ENCODE peak calls at places on chromosomes 16 and 17, in five cellular contexts. J, Z, O, C and Q are unnamed samples.
A peak's percentile ranks its signal among the peaks of the same experiment; 100 is the strongest.

GRCh38 chr16:11182381-11182780 is 73.6 kb downstream of the SOCS1 start:
- DNase-seq in O (no peak), Z (no peak), J (no peak), C (no peak), Q (no peak)

GRCh38 chr17:78838574-78839005 is 2.0 kb downstream of the USP36 start:
- DNase-seq in O (peak; percentile 81), J (peak; percentile 52), C (no peak), Z (no peak), Q (no peak)

GRCh38 chr17:77665833-77666232 is 292.7 kb upstream of the TNRC6C start:
- DNase-seq in Z (no peak), O (no peak), J (no peak), C (no peak), Q (no peak)

GRCh38 chr17:50352072-50352692 is 6.3 kb downstream of the XYLT2 start:
- DNase-seq in Z (peak; percentile 83), J (no peak), C (no peak), O (peak; percentile 60), Q (peak; percentile 52)

GRCh38 chr17:78974635-78975591 is 4.8 kb downstream of the LGALS3BP start:
- DNase-seq in O (peak; percentile 75), Z (peak; percentile 93), J (peak; percentile 83), C (peak; percentile 67), Q (peak; percentile 75)

GRCh38 chr17:79036609-79037008 is 12.6 kb downstream of the C1QTNF1 start:
- DNase-seq in J (no peak), C (no peak), Z (peak; percentile 65), O (no peak), Q (no peak)

GRCh38 chr17:41678907-41679739 is 9.6 kb upstream of the EIF1 start:
- DNase-seq in O (no peak), C (no peak), J (peak; percentile 53), Z (peak; percentile 48), Q (no peak)

GRCh38 chr16:88768041-88768876 is 16.8 kb downstream of the PIEZO1 start:
- DNase-seq in O (peak; percentile 81), C (no peak), J (peak; percentile 55), Z (peak; percentile 96), Q (no peak)

GRCh38 chr17:20983359-20983637 is 59.5 kb downstream of the USP22 start:
- DNase-seq in J (no peak), C (no peak), Z (no peak), O (no peak), Q (no peak)

GRCh38 chr17:40339068-40339699 is 25.4 kb downstream of the GJD3 start:
- DNase-seq in Z (no peak), O (no peak), C (no peak), J (no peak), Q (peak; percentile 65)

GRCh38 chr17:15398291-15398690 is 56.9 kb upstream of the TEKT3 start:
- DNase-seq in J (no peak), Z (no peak), O (no peak), C (peak; percentile 18), Q (no peak)

GRCh38 chr17:40464392-40464855 is 21.2 kb downstream of the IGFBP4 start:
- DNase-seq in Z (no peak), J (no peak), O (no peak), C (no peak), Q (no peak)

GRCh38 chr17:75752405-75753192 is 12.4 kb downstream of the GALK1 start:
- DNase-seq in J (no peak), O (no peak), Z (no peak), C (no peak), Q (no peak)

GRCh38 chr17:75754378-75755204 is 10.4 kb downstream of the GALK1 start:
- DNase-seq in J (no peak), O (peak; percentile 77), C (no peak), Z (no peak), Q (no peak)

GRCh38 chr17:75755205-75755901 is 9.6 kb downstream of the GALK1 start:
- DNase-seq in O (peak; percentile 56), C (no peak), Z (no peak), J (no peak), Q (no peak)

GRCh38 chr17:75753193-75753513 is 11.8 kb downstream of the GALK1 start:
- DNase-seq in O (no peak), Z (no peak), J (no peak), C (no peak), Q (no peak)

GRCh38 chr17:75753514-75754377 is 11.2 kb downstream of the GALK1 start:
- DNase-seq in J (peak; percentile 48), O (peak; percentile 77), C (no peak), Z (peak; percentile 89), Q (peak; percentile 69)
- TF ChIP-seq CTCF in J (no peak), O (peak; percentile 82), C (no peak), Z (peak; percentile 66), Q (peak; percentile 67)

DNA sequence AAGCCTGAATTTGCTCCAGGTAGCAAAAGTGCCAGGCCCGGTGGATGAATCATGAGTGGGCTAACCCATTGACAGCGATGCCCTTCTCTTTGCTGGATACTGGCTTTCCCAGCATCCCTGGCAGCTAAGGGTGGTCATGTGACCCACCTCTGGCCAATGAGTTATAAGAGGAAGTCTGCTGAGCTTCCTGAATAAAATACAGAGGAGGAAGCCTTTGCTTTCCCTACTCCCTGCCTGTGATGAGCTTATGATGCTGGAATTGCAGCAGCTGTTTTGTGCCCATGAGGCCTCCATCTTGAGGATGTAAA is 15.0 kb upstream of the ATP2A3 start:
- DNase-seq in C (no peak), O (peak; percentile 27), Z (no peak), J (no peak), Q (no peak)
- H3K27me3 ChIP-seq in C (no peaks in the 10 kb centered on the region), O (no peaks in the 10 kb centered on the region), Z (no peaks in the 10 kb centered on the region), J (no peaks in the 10 kb centered on the region), Q (no peaks in the 10 kb centered on the region)

DNA sequence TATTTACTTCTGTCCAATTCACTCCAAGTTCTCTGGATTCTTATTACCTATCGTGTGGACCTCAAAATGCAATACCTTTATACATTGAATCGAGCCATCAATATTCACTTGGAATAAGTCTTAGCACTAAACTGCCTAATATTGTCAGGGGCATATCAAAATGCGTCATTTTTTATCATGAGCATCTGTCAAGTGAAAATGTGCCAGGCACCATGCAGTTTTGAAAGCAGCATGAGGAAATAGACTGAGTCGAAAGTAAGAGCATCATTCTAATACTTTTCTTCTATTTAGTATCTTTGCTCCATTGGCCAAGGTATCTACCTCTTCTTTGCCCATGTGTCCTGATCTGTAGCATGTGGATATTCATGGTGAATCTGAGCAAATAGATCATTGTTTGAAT is 1193.4 kb downstream of the CDH11 start:
- DNase-seq in Z (no peak), C (no peak), O (no peak), J (no peak), Q (no peak)
- H3K9me3 ChIP-seq in Z (no peaks in the 10 kb centered on the region), C (peaks cover 24% of the 10 kb centered on the region), O (peaks cover 3% of the 10 kb centered on the region), J (no peaks in the 10 kb centered on the region), Q (no peaks in the 10 kb centered on the region)

GRCh38 chr16:55324491-55325447 is 766 bp downstream of the IRX6 start:
- DNase-seq in J (no peak), Z (no peak), C (no peak), O (no peak), Q (no peak)
- TF ChIP-seq CTCF in J (no peak), Z (no peak), C (no peak), O (no peak), Q (no peak)

DNA sequence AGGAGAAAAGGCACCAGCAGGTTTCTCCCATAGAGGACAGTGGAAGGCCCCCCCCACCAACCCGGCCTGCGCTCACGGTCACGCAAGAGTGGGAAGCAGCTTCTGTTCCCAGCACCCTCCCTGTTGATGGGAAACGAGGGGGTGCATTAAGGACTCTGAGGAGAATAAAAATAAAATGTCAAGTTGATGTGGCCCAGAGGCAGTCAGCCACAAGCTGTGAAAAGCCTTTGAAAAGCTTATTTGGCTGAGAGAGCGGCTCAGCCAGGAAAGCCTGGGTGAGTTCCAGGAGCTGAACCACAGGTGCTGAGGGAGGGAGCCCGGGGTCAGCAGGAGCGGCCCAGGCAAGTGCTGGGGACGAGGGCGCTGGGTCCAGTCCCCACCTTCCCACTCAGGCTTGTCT is 26.9 kb upstream of the SPATA32 start:
- DNase-seq in J (no peak), C (no peak), O (peak; percentile 79), Z (peak; percentile 92), Q (no peak)
- H3K27me3 ChIP-seq in J (no peaks in the 10 kb centered on the region), C (no peaks in the 10 kb centered on the region), O (no peaks in the 10 kb centered on the region), Z (no peaks in the 10 kb centered on the region), Q (no peaks in the 10 kb centered on the region)

DNA sequence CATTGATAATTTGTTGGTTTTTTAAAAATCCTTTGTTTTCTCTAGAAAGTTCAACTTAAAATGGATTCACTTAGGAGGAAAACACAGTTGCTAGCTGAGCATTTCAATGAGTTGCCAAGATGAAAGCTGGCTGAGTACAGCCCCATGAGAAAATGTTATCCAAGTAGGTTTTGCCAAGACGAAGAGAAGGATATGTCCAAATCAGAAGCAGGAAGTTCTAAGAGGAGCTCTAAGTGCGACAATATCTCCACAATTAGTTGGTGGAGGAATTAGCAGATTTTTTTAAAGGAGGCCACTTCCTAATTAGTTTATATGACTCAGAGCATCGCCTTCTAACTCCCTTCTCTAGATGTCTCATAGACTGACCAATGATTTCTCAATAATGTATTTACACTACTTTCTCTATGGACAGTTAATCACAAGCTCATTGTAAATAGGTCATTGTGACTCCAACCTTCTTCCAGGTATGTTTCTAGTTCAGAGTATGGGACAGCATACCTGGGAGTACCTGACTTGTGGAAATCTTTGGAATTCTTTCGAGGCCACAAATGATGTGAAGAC is 873.3 kb upstream of the SOX9 start:
- DNase-seq in Z (no peak), C (no peak), O (no peak), J (no peak), Q (no peak)
- H3K9me3 ChIP-seq in Z (no peaks in the 10 kb centered on the region), C (no peaks in the 10 kb centered on the region), O (no peaks in the 10 kb centered on the region), J (no peaks in the 10 kb centered on the region), Q (no peaks in the 10 kb centered on the region)

GRCh38 chr17:28367641-28368305 is 2.3 kb downstream of the VTN start:
- DNase-seq in Z (no peak), C (no peak), J (no peak), O (peak; percentile 60), Q (no peak)

GRCh38 chr17:28368306-28368831 is 1.7 kb downstream of the VTN start:
- DNase-seq in Z (no peak), C (no peak), J (no peak), O (peak; percentile 89), Q (no peak)

GRCh38 chr17:28365487-28365886 is 488 bp upstream of the SEBOX start:
- DNase-seq in Z (no peak), O (no peak), C (no peak), J (no peak), Q (no peak)

GRCh38 chr17:28364665-28365363 is at the start of gene SEBOX:
- DNase-seq in C (no peak), Z (no peak), J (no peak), O (peak; percentile 84), Q (no peak)

DNA sequence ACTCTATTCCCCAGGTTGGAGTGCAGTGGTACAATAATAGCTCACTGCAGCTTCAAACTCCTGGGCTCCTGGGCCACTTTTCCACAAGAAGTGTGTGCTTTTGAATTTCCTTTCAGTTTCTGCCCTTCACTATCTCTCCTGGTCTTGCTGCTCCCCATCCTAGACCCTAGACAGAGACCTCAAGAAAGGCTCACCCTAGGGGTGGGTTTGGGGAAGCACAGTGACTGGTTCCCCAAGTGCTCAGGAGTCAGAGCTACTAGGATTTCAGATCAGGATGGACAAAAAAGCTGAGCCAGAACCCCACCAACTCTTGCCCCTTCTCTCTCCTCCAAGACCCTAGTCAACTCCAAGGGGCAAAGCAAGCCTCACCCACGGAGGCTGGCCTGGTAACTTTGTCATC is 1.6 kb upstream of the SEBOX start:
- DNase-seq in O (no peak), Z (no peak), J (no peak), C (no peak), Q (no peak)
- TF ChIP-seq CTCF in O (no peak), Z (no peak), J (no peak), C (peak; percentile 29), Q (no peak)